ENCODE peak calls at places on chromosomes 6 and 20, in five cellular contexts. One of them, this sample, is unnamed. For H3K4me1, the result is how much of the 10 kb centered on the place peaks cover.

GRCh38 chr6:145964948-145965366 is 799 bp upstream of the SHPRH start:
- DNase-seq in ascending aorta: no peak
- DNase-seq in uterus: no peak
- DNase-seq in esophagus muscularis mucosa: no peak
- DNase-seq in CD8-positive, alpha-beta memory T cell: peak
- DNase-seq in this sample: no peak

GRCh38 chr6:64459411-64459810 is 823.8 kb downstream of the PHF3 start:
- DNase-seq in ascending aorta: no peak
- DNase-seq in uterus: no peak
- DNase-seq in esophagus muscularis mucosa: no peak
- DNase-seq in CD8-positive, alpha-beta memory T cell: no peak
- DNase-seq in this sample: no peak

GRCh38 chr6:121884056-121884455 is 448.6 kb downstream of the GJA1 start:
- DNase-seq in ascending aorta: no peak
- DNase-seq in uterus: no peak
- DNase-seq in esophagus muscularis mucosa: no peak
- DNase-seq in CD8-positive, alpha-beta memory T cell: no peak
- DNase-seq in this sample: no peak

GRCh38 chr20:25047766-25048165 is 10.2 kb downstream of the ACSS1 start:
- DNase-seq in ascending aorta: peak
- DNase-seq in uterus: peak
- DNase-seq in esophagus muscularis mucosa: no peak
- DNase-seq in CD8-positive, alpha-beta memory T cell: no peak
- DNase-seq in this sample: no peak

GRCh38 chr6:31651602-31652191 is 764 bp downstream of the BAG6 start:
- DNase-seq in ascending aorta: no peak
- DNase-seq in uterus: no peak
- DNase-seq in esophagus muscularis mucosa: peak
- DNase-seq in CD8-positive, alpha-beta memory T cell: no peak
- DNase-seq in this sample: peak

GRCh38 chr6:24584390-24584735 is 61.6 kb downstream of the KIAA0319 start:
- DNase-seq in ascending aorta: no peak
- DNase-seq in uterus: no peak
- DNase-seq in esophagus muscularis mucosa: no peak
- DNase-seq in CD8-positive, alpha-beta memory T cell: no peak
- DNase-seq in this sample: no peak

GRCh38 chr20:25571240-25571639 is 14.1 kb downstream of the NINL start:
- DNase-seq in ascending aorta: no peak
- DNase-seq in uterus: no peak
- DNase-seq in esophagus muscularis mucosa: no peak
- DNase-seq in CD8-positive, alpha-beta memory T cell: no peak
- DNase-seq in this sample: no peak

GRCh38 chr6:109241199-109241598 is 141.1 kb downstream of the CD164 start:
- DNase-seq in ascending aorta: no peak
- DNase-seq in uterus: no peak
- DNase-seq in esophagus muscularis mucosa: no peak
- DNase-seq in CD8-positive, alpha-beta memory T cell: no peak
- DNase-seq in this sample: no peak

GRCh38 chr20:57709823-57710799 is at the start of gene PMEPA1:
- DNase-seq in ascending aorta: peak
- DNase-seq in uterus: peak
- DNase-seq in esophagus muscularis mucosa: peak
- DNase-seq in CD8-positive, alpha-beta memory T cell: peak
- DNase-seq in this sample: peak
- H3K4me1 ChIP-seq in ascending aorta: under half
- H3K4me1 ChIP-seq in uterus: under half
- H3K4me1 ChIP-seq in esophagus muscularis mucosa: half or more
- H3K4me1 ChIP-seq in CD8-positive, alpha-beta memory T cell: under half
- H3K4me1 ChIP-seq in this sample: under half

DNA sequence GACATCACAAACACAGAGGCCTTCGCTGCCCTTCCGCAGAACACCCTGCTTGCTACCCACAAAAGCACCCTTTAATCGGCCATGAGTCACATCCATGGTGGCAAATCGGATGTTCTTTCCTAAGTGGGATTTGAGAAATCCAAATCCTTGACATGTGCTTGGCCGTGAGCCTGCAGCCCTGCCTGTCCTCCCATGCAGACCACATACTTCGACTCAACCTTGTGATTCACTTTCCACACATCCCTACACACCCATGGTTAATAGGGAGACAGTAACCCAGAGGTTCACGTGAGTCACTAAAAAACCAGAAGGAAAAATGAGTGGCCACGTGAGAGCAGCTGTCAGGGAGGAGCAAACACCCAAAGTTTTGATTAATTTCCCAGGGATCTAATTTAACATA is 19.4 kb downstream of the RAMACL start:
- DNase-seq in ascending aorta: no peak
- DNase-seq in uterus: peak
- DNase-seq in esophagus muscularis mucosa: no peak
- DNase-seq in CD8-positive, alpha-beta memory T cell: no peak
- DNase-seq in this sample: no peak
- H3K4me1 ChIP-seq in ascending aorta: under half
- H3K4me1 ChIP-seq in uterus: under half
- H3K4me1 ChIP-seq in esophagus muscularis mucosa: under half
- H3K4me1 ChIP-seq in CD8-positive, alpha-beta memory T cell: under half
- H3K4me1 ChIP-seq in this sample: under half

GRCh38 chr20:57632286-57632685 is 12.1 kb upstream of the ZBP1 start:
- DNase-seq in ascending aorta: no peak
- DNase-seq in uterus: no peak
- DNase-seq in esophagus muscularis mucosa: no peak
- DNase-seq in CD8-positive, alpha-beta memory T cell: no peak
- DNase-seq in this sample: no peak
- H3K4me1 ChIP-seq in ascending aorta: under half
- H3K4me1 ChIP-seq in uterus: under half
- H3K4me1 ChIP-seq in esophagus muscularis mucosa: under half
- H3K4me1 ChIP-seq in CD8-positive, alpha-beta memory T cell: half or more
- H3K4me1 ChIP-seq in this sample: under half

GRCh38 chr20:63310265-63310971 is 17.4 kb downstream of the COL20A1 start:
- DNase-seq in ascending aorta: no peak
- DNase-seq in uterus: no peak
- DNase-seq in esophagus muscularis mucosa: no peak
- DNase-seq in CD8-positive, alpha-beta memory T cell: no peak
- DNase-seq in this sample: no peak

GRCh38 chr20:63311833-63312243 is 18.9 kb downstream of the COL20A1 start:
- DNase-seq in ascending aorta: no peak
- DNase-seq in uterus: no peak
- DNase-seq in esophagus muscularis mucosa: no peak
- DNase-seq in CD8-positive, alpha-beta memory T cell: no peak
- DNase-seq in this sample: no peak

GRCh38 chr20:63312690-63313348 is 19.8 kb downstream of the COL20A1 start:
- DNase-seq in ascending aorta: no peak
- DNase-seq in uterus: no peak
- DNase-seq in esophagus muscularis mucosa: no peak
- DNase-seq in CD8-positive, alpha-beta memory T cell: no peak
- DNase-seq in this sample: peak

GRCh38 chr20:63312268-63312667 is 19.3 kb downstream of the COL20A1 start:
- DNase-seq in ascending aorta: no peak
- DNase-seq in uterus: no peak
- DNase-seq in esophagus muscularis mucosa: no peak
- DNase-seq in CD8-positive, alpha-beta memory T cell: no peak
- DNase-seq in this sample: peak

DNA sequence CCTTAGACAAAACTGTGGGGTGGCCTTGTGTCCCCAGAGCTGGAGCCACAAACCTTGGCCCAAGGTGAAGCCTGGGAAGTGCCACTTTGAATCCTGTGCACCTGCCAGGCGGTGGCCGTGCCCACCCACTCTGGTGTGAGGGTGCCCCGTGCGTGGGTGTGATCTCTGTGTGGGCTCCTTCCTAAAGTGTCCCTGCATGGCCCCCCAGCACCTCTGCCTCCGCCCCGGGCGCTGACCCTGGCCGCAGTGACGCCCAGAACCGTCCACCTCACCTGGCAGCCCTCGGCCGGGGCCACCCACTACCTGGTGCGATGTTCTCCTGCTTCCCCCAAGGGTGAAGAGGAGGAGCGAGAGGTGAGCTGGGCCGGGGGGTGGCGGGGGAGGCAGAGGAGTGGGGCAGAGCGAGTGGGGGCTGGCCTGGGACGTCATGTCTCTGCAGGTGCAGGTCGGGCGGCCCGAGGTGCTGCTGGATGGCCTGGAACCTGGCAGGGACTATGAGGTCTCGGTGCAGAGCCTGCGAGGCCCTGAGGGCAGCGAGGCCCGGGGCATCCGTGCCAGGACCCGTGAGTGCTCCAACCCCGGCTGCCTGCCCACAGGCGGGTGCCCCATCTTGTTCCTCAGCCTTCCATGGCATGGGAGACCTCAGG is 18.3 kb downstream of the COL20A1 start:
- DNase-seq in ascending aorta: no peak
- DNase-seq in uterus: no peak
- DNase-seq in esophagus muscularis mucosa: no peak
- DNase-seq in CD8-positive, alpha-beta memory T cell: no peak
- DNase-seq in this sample: no peak
- H3K4me1 ChIP-seq in ascending aorta: under half
- H3K4me1 ChIP-seq in uterus: under half
- H3K4me1 ChIP-seq in esophagus muscularis mucosa: under half
- H3K4me1 ChIP-seq in CD8-positive, alpha-beta memory T cell: under half
- H3K4me1 ChIP-seq in this sample: under half

GRCh38 chr6:42032366-42032765 is 18.0 kb upstream of the TAF8 start:
- DNase-seq in ascending aorta: no peak
- DNase-seq in uterus: no peak
- DNase-seq in esophagus muscularis mucosa: no peak
- DNase-seq in CD8-positive, alpha-beta memory T cell: no peak
- DNase-seq in this sample: no peak
- H3K4me1 ChIP-seq in ascending aorta: under half
- H3K4me1 ChIP-seq in uterus: under half
- H3K4me1 ChIP-seq in esophagus muscularis mucosa: under half
- H3K4me1 ChIP-seq in CD8-positive, alpha-beta memory T cell: half or more
- H3K4me1 ChIP-seq in this sample: under half

This sample was measured in heart left ventricle.